ENCODE peak calls at places on chromosome 11, in six cellular contexts. S is WERI-Rb-1, X is GM20000, O is body of pancreas, H is B cell, Q is neural crest cell. P is an unnamed sample.

GRCh38 chr11:37450613-37451012 is 852.6 kb upstream of the RAG2 start:
- DNase-seq in S (no peak), X (no peak), H (no peak), O (no peak), Q (no peak), P (no peak)

GRCh38 chr11:117840881-117841581 is 16.5 kb upstream of the FXYD2 start:
- DNase-seq in O (no peak), H (no peak), S (no peak), X (no peak), Q (no peak), P (no peak)

GRCh38 chr11:12922980-12923507 is 86.1 kb upstream of the RASSF10 start:
- DNase-seq in H (no peak), S (no peak), X (no peak), Q (no peak), O (no peak), P (no peak)

GRCh38 chr11:96169250-96169649 is 173.7 kb downstream of the MAML2 start:
- DNase-seq in X (no peak), Q (no peak), S (no peak), H (no peak), O (no peak), P (no peak)

GRCh38 chr11:45374632-45375031 is 88.5 kb upstream of the SYT13 start:
- DNase-seq in H (peak), X (no peak), O (no peak), Q (no peak), S (no peak), P (no peak)

GRCh38 chr11:134731562-134731961 is 319.5 kb upstream of the B3GAT1 start:
- DNase-seq in H (no peak), X (no peak), O (no peak), S (no peak), Q (no peak), P (no peak)

GRCh38 chr11:18697581-18697980 is 998 bp upstream of the TMEM86A start:
- DNase-seq in O (no peak), X (peak), Q (no peak), S (no peak), H (no peak), P (no peak)

GRCh38 chr11:112166561-112166960 is 611 bp upstream of the TEX12 start:
- DNase-seq in S (no peak), Q (no peak), X (no peak), O (no peak), H (no peak), P (no peak)

GRCh38 chr11:121513807-121514206 is 61.0 kb upstream of the SORL1-AS1 start:
- DNase-seq in S (no peak), H (no peak), O (no peak), Q (no peak), X (no peak), P (no peak)

GRCh38 chr11:95296165-95296564 is 65.2 kb upstream of the SESN3 start:
- DNase-seq in Q (no peak), S (no peak), H (no peak), O (peak), X (no peak), P (no peak)

GRCh38 chr11:88231894-88232482 is 56.7 kb upstream of the RAB38 start:
- DNase-seq in Q (no peak), O (peak), H (peak), X (peak), S (peak), P (peak)

GRCh38 chr11:130827697-130828377 is 88.4 kb downstream of the SNX19 start:
- DNase-seq in X (peak), Q (peak), S (peak), H (no peak), O (peak), P (peak)
- TF ChIP-seq CTCF in X (no peak), Q (peak), S (peak), H (no peak), O (peak), P (peak)

DNA sequence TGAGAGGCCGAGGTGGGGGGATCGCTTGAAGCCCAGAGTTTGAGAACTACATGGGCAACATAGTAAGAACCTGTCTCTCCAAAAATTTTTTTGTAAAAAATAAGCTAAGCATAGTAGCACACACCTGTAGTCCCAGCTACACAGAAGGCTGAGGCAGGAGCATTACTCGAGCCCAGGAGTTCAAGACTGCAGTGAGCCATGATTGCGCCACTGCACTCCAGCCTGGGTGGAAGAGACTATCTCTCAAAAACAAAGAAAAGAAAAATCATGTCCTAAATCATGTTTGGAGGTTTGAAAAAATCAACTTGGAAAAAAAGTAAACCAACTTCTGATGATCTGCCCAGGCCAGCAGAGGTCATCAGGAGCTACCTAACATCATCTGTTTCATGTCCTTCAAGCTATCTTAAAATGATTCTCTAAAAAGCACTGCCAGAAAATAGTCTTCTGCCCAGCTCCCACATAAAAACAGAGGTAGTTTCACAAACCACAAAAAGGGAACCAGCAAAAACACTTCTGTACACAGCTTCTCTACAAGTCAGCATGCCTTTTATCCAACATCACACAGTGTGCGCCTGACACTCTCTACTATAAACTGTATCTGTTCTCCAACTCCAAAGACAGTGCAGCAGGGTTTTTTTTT is 165.0 kb downstream of the SOX6 start:
- DNase-seq in Q (no peak), S (no peak), H (no peak), X (peak), O (no peak), P (no peak)
- TF ChIP-seq CTCF in Q (peak), S (peak), H (no peak), X (peak), O (peak), P (no peak)

DNA sequence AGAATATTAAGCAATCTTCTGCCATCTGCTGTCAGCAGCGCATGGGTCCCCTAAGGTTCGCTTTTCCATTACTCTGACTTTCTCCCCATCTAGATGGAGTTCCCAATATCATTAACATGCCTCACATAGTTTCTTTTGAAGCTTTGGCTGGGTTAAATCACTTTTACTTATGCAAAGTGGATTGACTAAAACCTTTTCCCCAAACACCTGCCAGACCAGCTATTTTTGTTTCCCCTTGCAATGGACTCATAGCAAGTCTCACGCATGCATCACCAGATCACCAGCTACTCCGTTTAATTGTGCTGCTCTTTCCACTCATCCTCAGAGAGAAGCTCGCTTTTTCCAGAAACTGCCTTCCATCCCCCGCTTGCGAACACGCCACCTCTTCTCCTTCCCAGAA is 172.7 kb downstream of the FAT3 start:
- DNase-seq in X (no peak), Q (no peak), S (peak), O (no peak), H (no peak), P (no peak)
- TF ChIP-seq CTCF in X (no peak), Q (no peak), S (no peak), O (no peak), H (no peak), P (no peak)

GRCh38 chr11:387193-387793 is 6.7 kb upstream of the PKP3 start:
- DNase-seq in X (no peak), H (no peak), Q (no peak), S (no peak), O (no peak), P (no peak)
- TF ChIP-seq CTCF in X (no peak), H (no peak), Q (no peak), S (no peak), O (no peak), P (no peak)

GRCh38 chr11:130369141-130369691 is 54.5 kb upstream of the ZBTB44 start:
- DNase-seq in X (no peak), Q (no peak), S (peak), O (no peak), H (no peak), P (no peak)

GRCh38 chr11:130369713-130370112 is 55.0 kb upstream of the ZBTB44 start:
- DNase-seq in O (no peak), X (no peak), H (no peak), Q (no peak), S (no peak), P (no peak)

DNA sequence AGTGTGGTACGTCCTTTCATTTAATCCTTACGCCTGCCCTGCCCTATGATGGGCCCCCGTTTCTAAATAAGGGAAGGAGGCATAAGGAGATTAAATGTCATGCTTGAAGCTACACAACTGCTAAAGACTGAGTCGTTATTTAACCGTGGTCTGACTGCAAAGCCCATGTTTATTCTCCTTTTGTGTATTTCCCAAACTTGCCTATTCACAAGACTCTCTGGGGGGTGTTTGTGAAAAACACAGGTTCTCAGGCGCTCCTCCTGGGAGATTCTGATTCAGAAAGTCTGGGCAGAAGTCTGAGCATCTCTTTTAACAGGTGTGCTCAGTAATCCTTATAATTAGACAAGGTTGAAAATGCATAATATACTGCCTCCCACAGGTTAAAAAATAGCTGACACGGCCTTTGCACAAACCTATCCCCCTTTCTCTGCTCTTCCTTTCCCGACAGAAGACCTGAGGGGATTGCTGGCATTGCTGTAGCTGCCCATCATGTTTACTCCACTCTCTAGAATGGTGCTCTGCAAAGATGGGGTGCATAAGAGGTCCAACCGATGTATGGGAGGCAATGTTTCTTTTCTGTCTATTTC is 56.4 kb upstream of the ZBTB44 start:
- DNase-seq in O (no peak), H (no peak), Q (no peak), X (peak), S (no peak), P (peak)
- TF ChIP-seq CTCF in O (peak), H (no peak), Q (no peak), X (peak), S (peak), P (peak)

GRCh38 chr11:8373519-8374432 is 110.1 kb upstream of the LMO1 start:
- DNase-seq in S (no peak), X (no peak), Q (no peak), O (no peak), H (no peak), P (no peak)
- TF ChIP-seq CTCF in S (no peak), X (no peak), Q (no peak), O (no peak), H (no peak), P (no peak)

DNA sequence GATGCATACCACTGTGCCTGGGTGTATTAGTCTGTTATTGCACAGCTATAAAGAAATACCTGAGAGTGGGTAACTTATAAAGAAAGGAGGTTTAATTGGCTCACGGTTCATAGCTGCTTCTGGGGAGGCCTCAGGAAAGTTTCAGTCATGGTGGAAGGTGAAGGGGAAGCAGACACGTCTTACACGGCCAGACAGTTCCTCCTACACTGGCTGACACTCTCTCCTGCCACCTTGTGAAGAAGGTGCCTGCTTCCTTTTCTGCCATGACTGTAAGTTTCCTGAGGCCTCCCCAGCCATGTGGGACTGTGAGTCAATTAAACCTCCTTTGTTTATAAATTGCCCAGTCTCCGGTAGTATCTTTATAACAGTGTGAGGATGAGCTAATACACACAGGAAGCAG is 33.6 kb upstream of the CD81 start:
- DNase-seq in S (no peak), O (no peak), Q (no peak), H (no peak), X (no peak), P (no peak)
- TF ChIP-seq CTCF in S (no peak), O (no peak), Q (no peak), H (no peak), X (no peak), P (no peak)

DNA sequence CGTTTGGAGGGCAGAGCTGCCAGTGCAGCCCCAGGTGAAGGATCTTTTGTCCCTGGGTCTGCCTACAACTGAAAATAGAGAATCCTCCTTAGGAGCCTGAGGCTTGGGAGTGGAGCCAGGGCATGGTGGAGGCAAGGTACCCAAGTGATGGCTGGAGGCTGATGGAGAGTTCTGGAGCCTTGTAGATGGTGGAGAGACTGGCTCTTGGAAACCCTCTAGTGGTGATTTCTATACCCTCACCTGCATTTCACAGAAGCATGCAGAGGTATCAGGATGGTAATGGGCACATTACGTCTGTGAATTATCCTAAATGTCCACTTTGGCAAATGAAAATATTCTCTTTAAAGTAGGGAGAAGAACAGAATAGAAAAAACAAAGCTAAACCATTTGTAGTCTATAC is 44.4 kb downstream of the INSC start:
- DNase-seq in H (peak), X (peak), O (no peak), S (no peak), Q (no peak), P (peak)
- TF ChIP-seq CTCF in H (peak), X (no peak), O (no peak), S (peak), Q (peak), P (peak)

GRCh38 chr11:58495906-58496305 is 12.0 kb downstream of the OR5B21 start:
- DNase-seq in H (no peak), X (no peak), S (no peak), O (no peak), Q (no peak), P (no peak)
- TF ChIP-seq CTCF in H (no peak), X (no peak), S (no peak), O (no peak), Q (no peak), P (no peak)

P was measured in GM13977.